ENCODE peak calls at places on chromosomes 11 and 22, in five cellular contexts. L is osteoblast, J is RWPE1, N is HL-60, G is lower lobe of right lung. V is an unnamed sample.
A peak's percentile ranks its signal among the peaks of the same experiment; 100 is the strongest.

GRCh38 chr22:42791721-42792452 is 65.2 kb downstream of the ARFGAP3 start:
- DNase-seq in L (no peak), J (no peak), N (no peak), G (no peak), V (no peak)

GRCh38 chr11:66987158-66987620 is 12.1 kb downstream of the C11orf86 start:
- DNase-seq in L (peak; percentile 76), J (no peak), N (no peak), G (no peak), V (no peak)

GRCh38 chr11:82858556-82859091 is 41.6 kb downstream of the PRCP start:
- DNase-seq in L (no peak), J (peak; percentile 49), N (no peak), G (no peak), V (no peak)

GRCh38 chr11:126607374-126607773 is 251.9 kb downstream of the ST3GAL4 start:
- DNase-seq in L (peak; percentile 94), J (peak; percentile 68), N (peak; percentile 25), G (no peak), V (peak; percentile 24)

GRCh38 chr11:47756208-47756607 is 10.9 kb downstream of the FNBP4 start:
- DNase-seq in L (peak; percentile 8), J (no peak), N (no peak), G (no peak), V (no peak)

GRCh38 chr11:45930951-45931563 is 8.6 kb downstream of the LARGE2 start:
- DNase-seq in L (peak; percentile 61), J (peak; percentile 86), N (no peak), G (no peak), V (no peak)

GRCh38 chr22:27310966-27311665 is 490.4 kb downstream of the MN1 start:
- DNase-seq in L (no peak), J (no peak), N (no peak), G (no peak), V (no peak)

GRCh38 chr22:23409976-23410375 is 170.1 kb downstream of the IGLL1 start:
- DNase-seq in L (no peak), J (no peak), N (no peak), G (no peak), V (no peak)

GRCh38 chr11:123561046-123561781 is 93.2 kb downstream of the SCN3B start:
- DNase-seq in L (peak; percentile 73), J (no peak), N (no peak), G (no peak), V (no peak)

GRCh38 chr22:36201630-36202312 is at the start of gene APOL4:
- DNase-seq in L (peak; percentile 57), J (no peak), N (no peak), G (peak; percentile 82), V (no peak)

GRCh38 chr22:44225091-44225689 is 44.5 kb downstream of the PARVG start:
- DNase-seq in L (no peak), J (no peak), N (no peak), G (no peak), V (no peak)

GRCh38 chr11:134846776-134847722 is 435.0 kb upstream of the B3GAT1 start:
- DNase-seq in L (no peak), J (no peak), N (no peak), G (no peak), V (no peak)

GRCh38 chr11:75429902-75430691 is 2.9 kb downstream of the KLHL35 start:
- DNase-seq in L (peak; percentile 99), J (peak; percentile 49), N (peak; percentile 60), G (peak; percentile 85), V (peak; percentile 62)

GRCh38 chr11:16098827-16099226 is 257.5 kb downstream of the SOX6 start:
- DNase-seq in L (no peak), J (no peak), N (no peak), G (no peak), V (no peak)

GRCh38 chr11:99069831-99070444 is 49.2 kb downstream of the CNTN5 start:
- DNase-seq in L (no peak), J (no peak), N (no peak), G (no peak), V (no peak)

GRCh38 chr11:61384271-61385242 is 7.8 kb upstream of the TMEM216 start:
- DNase-seq in L (peak; percentile 53), J (no peak), N (peak; percentile 35), G (no peak), V (no peak)

DNA sequence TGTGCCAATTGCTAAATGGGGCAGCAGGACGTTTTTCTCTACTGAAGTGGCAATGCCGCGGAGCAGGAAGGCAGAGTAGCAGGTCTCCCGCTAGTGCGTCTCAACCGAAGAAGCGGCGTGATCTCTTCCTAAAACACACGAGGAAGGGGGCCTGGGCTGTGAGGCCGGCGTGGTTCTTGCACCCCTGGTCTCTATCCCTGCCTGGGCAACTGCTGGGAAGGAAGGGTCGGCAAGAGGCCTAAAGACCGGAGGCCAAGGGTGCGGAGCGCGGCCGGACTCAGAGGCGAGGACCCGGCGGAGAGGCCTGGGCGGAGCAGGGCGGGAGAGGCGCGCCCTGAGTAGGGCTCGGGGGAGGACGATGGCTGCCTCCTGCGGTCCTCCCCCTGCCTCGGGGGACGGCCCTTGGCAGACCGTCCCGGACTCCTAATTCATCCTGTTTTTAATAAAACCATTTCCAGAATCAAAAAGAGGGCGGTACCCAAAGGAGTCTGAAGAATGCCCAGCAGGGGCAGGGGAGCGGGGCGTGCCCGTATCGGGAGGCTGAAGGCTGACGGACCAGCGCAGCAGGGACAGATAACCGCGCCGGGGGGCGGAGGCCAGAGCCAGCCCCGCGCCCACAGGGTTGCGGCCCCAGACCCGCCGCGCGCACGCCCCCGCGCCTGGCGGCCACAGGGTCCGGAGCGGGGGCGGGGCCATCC is 559 bp upstream of the APLP2 start:
- DNase-seq in L (peak; percentile 97), J (peak; percentile 80), N (peak; percentile 56), G (no peak), V (peak; percentile 45)
- TF ChIP-seq CTCF in L (no peak), J (no peak), N (no peak), G (peak; percentile 5), V (no peak)

DNA sequence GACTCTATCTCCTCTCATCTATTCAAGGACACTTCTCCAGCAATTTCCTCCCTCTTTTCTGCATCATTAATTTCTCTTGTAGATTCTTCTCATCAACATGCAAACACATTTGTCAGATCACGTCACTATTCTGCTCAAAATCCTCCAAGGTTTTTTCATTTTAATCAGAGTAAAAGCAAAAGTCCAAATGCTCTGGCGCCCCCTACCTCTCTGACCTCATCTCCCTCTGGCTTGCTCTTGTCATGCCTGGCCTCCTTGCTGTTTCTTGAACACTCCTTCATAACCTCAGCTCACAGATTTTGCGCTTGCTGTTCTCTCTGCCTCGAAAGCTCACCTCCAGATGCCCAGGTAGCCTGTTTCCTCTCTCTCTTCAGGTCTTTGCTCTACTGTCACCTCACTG is 22.4 kb downstream of the RTCB start:
- DNase-seq in L (no peak), J (no peak), N (no peak), G (no peak), V (peak; percentile 48)
- TF ChIP-seq CTCF in L (peak; percentile 54), J (peak; percentile 16), N (peak; percentile 4), G (peak; percentile 37), V (peak; percentile 37)

GRCh38 chr11:107683807-107684206 is 28.0 kb downstream of the SLN start:
- DNase-seq in L (no peak), J (peak; percentile 16), N (no peak), G (no peak), V (no peak)
- TF ChIP-seq CTCF in L (peak; percentile 44), J (no peak), N (no peak), G (no peak), V (no peak)

DNA sequence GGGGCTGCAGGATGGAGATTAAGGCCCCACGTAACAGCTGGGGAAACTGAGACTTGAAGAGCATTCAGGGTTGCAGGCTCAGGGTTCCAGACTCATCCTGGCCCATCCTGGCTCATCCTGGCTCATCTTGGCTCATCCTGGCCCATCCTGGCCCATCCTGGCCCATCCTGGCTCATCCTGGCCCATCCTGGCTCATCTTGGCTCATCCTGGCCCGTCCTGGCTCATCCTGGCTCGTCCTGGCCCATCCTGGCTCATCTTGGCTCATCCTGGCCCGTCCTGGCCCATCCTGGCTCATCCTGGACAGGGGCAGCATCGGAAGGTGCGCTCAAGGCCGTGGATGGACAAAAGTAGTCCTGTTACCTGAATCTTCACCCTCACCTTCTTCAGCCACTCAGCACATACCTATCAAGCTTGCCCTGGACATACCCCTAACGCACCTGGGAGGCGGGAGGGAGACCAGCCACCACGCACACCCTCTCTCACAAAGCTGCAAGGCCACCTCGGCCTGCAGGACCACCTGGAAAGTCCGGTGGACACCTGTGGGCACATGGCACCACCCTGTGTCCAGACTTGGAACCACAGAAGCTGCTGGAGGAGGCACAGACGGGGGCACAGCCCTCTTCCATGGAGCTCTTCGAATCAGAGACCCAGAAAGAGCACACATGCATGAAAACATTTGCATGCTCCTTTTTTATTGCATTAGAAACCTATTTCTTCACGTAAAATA is 20.3 kb upstream of the NLRP6 start:
- DNase-seq in L (peak; percentile 81), J (no peak), N (no peak), G (no peak), V (peak; percentile 27)
- TF ChIP-seq CTCF in L (peak; percentile 17), J (no peak), N (no peak), G (no peak), V (no peak)

GRCh38 chr11:112004389-112004788 is 20.8 kb upstream of the DLAT start:
- DNase-seq in L (no peak), J (peak; percentile 25), N (peak; percentile 47), G (no peak), V (peak; percentile 42)
- TF ChIP-seq CTCF in L (peak; percentile 46), J (no peak), N (peak; percentile 65), G (peak; percentile 11), V (no peak)

GRCh38 chr22:22005945-22006595 is 23.5 kb upstream of the TOP3B start:
- DNase-seq in L (no peak), J (no peak), N (no peak), G (no peak), V (no peak)
- TF ChIP-seq CTCF in L (no peak), J (no peak), N (no peak), G (no peak), V (no peak)

GRCh38 chr22:21450320-21450831 is 16.8 kb upstream of the TMEM191C start:
- DNase-seq in L (no peak), J (no peak), N (no peak), G (peak; percentile 44), V (no peak)
- TF ChIP-seq CTCF in L (no peak), J (no peak), N (no peak), G (no peak), V (no peak)